ENCODE peak calls at places on chromosomes 3 and 15, in four cellular contexts. One of them, this sample, is unnamed.

GRCh38 chr15:40472171-40472727 is 1.5 kb downstream of the CHST14 start:
- DNase-seq in HCT116: no peak
- DNase-seq in HL-60: no peak
- DNase-seq in lower lobe of right lung: no peak
- DNase-seq in this sample: no peak

GRCh38 chr3:182796310-182796709 is 3.0 kb downstream of the ATP11B start:
- DNase-seq in HCT116: no peak
- DNase-seq in HL-60: no peak
- DNase-seq in lower lobe of right lung: no peak
- DNase-seq in this sample: no peak

GRCh38 chr3:43814461-43814860 is 123.7 kb downstream of the ABHD5 start:
- DNase-seq in HCT116: no peak
- DNase-seq in HL-60: no peak
- DNase-seq in lower lobe of right lung: no peak
- DNase-seq in this sample: no peak

GRCh38 chr3:56939759-56940323 is 120.6 kb upstream of the SPATA12 start:
- DNase-seq in HCT116: no peak
- DNase-seq in HL-60: no peak
- DNase-seq in lower lobe of right lung: no peak
- DNase-seq in this sample: no peak

GRCh38 chr3:183123891-183124290 is 24.6 kb upstream of the MCCC1 start:
- DNase-seq in HCT116: no peak
- DNase-seq in HL-60: no peak
- DNase-seq in lower lobe of right lung: no peak
- DNase-seq in this sample: no peak

GRCh38 chr3:161266731-161267150 is 45.6 kb downstream of the NMD3 start:
- DNase-seq in HCT116: no peak
- DNase-seq in HL-60: no peak
- DNase-seq in lower lobe of right lung: no peak
- DNase-seq in this sample: no peak

GRCh38 chr15:60217161-60217560 is 180.6 kb downstream of the ANXA2 start:
- DNase-seq in HCT116: no peak
- DNase-seq in HL-60: no peak
- DNase-seq in lower lobe of right lung: no peak
- DNase-seq in this sample: no peak

GRCh38 chr3:187464682-187465081 is 96.5 kb downstream of the RTP4 start:
- DNase-seq in HCT116: no peak
- DNase-seq in HL-60: no peak
- DNase-seq in lower lobe of right lung: no peak
- DNase-seq in this sample: no peak

GRCh38 chr15:99592135-99592845 is 26.5 kb downstream of the MEF2A start:
- DNase-seq in HCT116: no peak
- DNase-seq in HL-60: no peak
- DNase-seq in lower lobe of right lung: no peak
- DNase-seq in this sample: no peak

GRCh38 chr15:91444656-91445055 is 344.6 kb downstream of the SV2B start:
- DNase-seq in HCT116: no peak
- DNase-seq in HL-60: no peak
- DNase-seq in lower lobe of right lung: no peak
- DNase-seq in this sample: no peak

GRCh38 chr3:31980530-31981205 is 394 bp downstream of the OSBPL10 start:
- DNase-seq in HCT116: peak; percentile 53
- DNase-seq in HL-60: peak; percentile 28
- DNase-seq in lower lobe of right lung: peak; percentile 87
- DNase-seq in this sample: peak; percentile 79

GRCh38 chr3:12903881-12904280 is 62.5 kb upstream of the RPL32 start:
- DNase-seq in HCT116: no peak
- DNase-seq in HL-60: no peak
- DNase-seq in lower lobe of right lung: peak; percentile 39
- DNase-seq in this sample: no peak

GRCh38 chr15:70347766-70348558 is 250.2 kb upstream of the TLE3 start:
- DNase-seq in HCT116: no peak
- DNase-seq in HL-60: no peak
- DNase-seq in lower lobe of right lung: no peak
- DNase-seq in this sample: no peak

GRCh38 chr3:150469031-150469930 is 61.2 kb downstream of the TSC22D2 start:
- DNase-seq in HCT116: peak; percentile 68
- DNase-seq in HL-60: no peak
- DNase-seq in lower lobe of right lung: no peak
- DNase-seq in this sample: peak; percentile 50

GRCh38 chr3:141686477-141687280 is 51.4 kb upstream of the RNF7 start:
- DNase-seq in HCT116: no peak
- DNase-seq in HL-60: no peak
- DNase-seq in lower lobe of right lung: peak; percentile 73
- DNase-seq in this sample: peak; percentile 63

GRCh38 chr3:172609750-172610149 is 86.5 kb upstream of the TNFSF10 start:
- DNase-seq in HCT116: no peak
- DNase-seq in HL-60: no peak
- DNase-seq in lower lobe of right lung: no peak
- DNase-seq in this sample: no peak

GRCh38 chr3:169964176-169964575 is 2.4 kb upstream of the SEC62 start:
- DNase-seq in HCT116: no peak
- DNase-seq in HL-60: no peak
- DNase-seq in lower lobe of right lung: no peak
- DNase-seq in this sample: no peak

GRCh38 chr3:10697918-10698317 is 118.1 kb upstream of the SLC6A11 start:
- DNase-seq in HCT116: peak; percentile 10
- DNase-seq in HL-60: no peak
- DNase-seq in lower lobe of right lung: no peak
- DNase-seq in this sample: no peak

GRCh38 chr3:11606865-11607440 is 36.8 kb downstream of the VGLL4 start:
- DNase-seq in HCT116: no peak
- DNase-seq in HL-60: no peak
- DNase-seq in lower lobe of right lung: no peak
- DNase-seq in this sample: no peak

GRCh38 chr15:60535743-60536142 is 56.8 kb upstream of the ICE2 start:
- DNase-seq in HCT116: no peak
- DNase-seq in HL-60: no peak
- DNase-seq in lower lobe of right lung: no peak
- DNase-seq in this sample: no peak

GRCh38 chr3:172522871-172523818 is at the start of gene TNFSF10:
- DNase-seq in HCT116: no peak
- DNase-seq in HL-60: peak; percentile 79
- DNase-seq in lower lobe of right lung: peak; percentile 77
- DNase-seq in this sample: no peak

GRCh38 chr15:73928971-73929627 is 2.8 kb downstream of the LOXL1 start:
- DNase-seq in HCT116: no peak
- DNase-seq in HL-60: no peak
- DNase-seq in lower lobe of right lung: peak; percentile 24
- DNase-seq in this sample: no peak

GRCh38 chr15:90266061-90266431 is 574 bp downstream of the NGRN start:
- DNase-seq in HCT116: peak; percentile 16
- DNase-seq in HL-60: peak; percentile 29
- DNase-seq in lower lobe of right lung: no peak
- DNase-seq in this sample: peak; percentile 50

GRCh38 chr3:168539909-168540308 is 444.2 kb upstream of the GOLIM4 start:
- DNase-seq in HCT116: no peak
- DNase-seq in HL-60: no peak
- DNase-seq in lower lobe of right lung: no peak
- DNase-seq in this sample: no peak

GRCh38 chr15:99443056-99443756 is 122.6 kb upstream of the MEF2A start:
- DNase-seq in HCT116: no peak
- DNase-seq in HL-60: no peak
- DNase-seq in lower lobe of right lung: no peak
- DNase-seq in this sample: no peak

GRCh38 chr3:87949189-87949878 is 109.5 kb downstream of the CGGBP1 start:
- DNase-seq in HCT116: no peak
- DNase-seq in HL-60: no peak
- DNase-seq in lower lobe of right lung: no peak
- DNase-seq in this sample: no peak
- H3K4me3 ChIP-seq in HCT116: no peak overlapping the region
- H3K4me3 ChIP-seq in HL-60: no peak overlapping the region
- H3K4me3 ChIP-seq in lower lobe of right lung: no peak overlapping the region
- H3K4me3 ChIP-seq in this sample: no peak overlapping the region

GRCh38 chr15:29978411-29979382 is 104.1 kb upstream of the GOLGA8J start:
- DNase-seq in HCT116: no peak
- DNase-seq in HL-60: no peak
- DNase-seq in lower lobe of right lung: no peak
- DNase-seq in this sample: no peak
- H3K27ac ChIP-seq in HCT116: no peak overlapping the region
- H3K27ac ChIP-seq in HL-60: no peak overlapping the region
- H3K27ac ChIP-seq in lower lobe of right lung: no peak overlapping the region
- H3K27ac ChIP-seq in this sample: no peak overlapping the region

DNA sequence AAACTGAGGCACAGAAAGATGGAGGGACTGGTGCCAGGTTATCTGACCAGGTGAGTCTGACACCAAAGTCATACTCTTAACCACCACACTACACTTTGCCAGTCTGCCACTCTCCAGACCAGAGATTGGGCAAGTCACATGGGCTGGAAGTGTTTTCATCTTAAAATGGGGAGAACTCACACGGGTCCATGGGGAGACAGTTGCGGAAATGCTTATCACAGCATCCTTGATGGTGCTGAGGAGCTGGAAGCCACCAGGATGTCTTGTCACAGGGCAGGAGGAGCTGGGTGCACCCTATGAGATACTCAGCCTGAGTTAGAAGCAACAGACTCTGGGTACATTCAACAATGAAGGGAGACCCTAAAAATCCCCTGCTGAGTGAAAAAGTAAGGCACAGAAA is 4.8 kb downstream of the GALNT15 start:
- DNase-seq in HCT116: no peak
- DNase-seq in HL-60: no peak
- DNase-seq in lower lobe of right lung: no peak
- DNase-seq in this sample: no peak
- H3K4me3 ChIP-seq in HCT116: no peak overlapping the region
- H3K4me3 ChIP-seq in HL-60: no peak overlapping the region
- H3K4me3 ChIP-seq in lower lobe of right lung: no peak overlapping the region
- H3K4me3 ChIP-seq in this sample: no peak overlapping the region

GRCh38 chr3:173826901-173827609 is 429.5 kb downstream of the NLGN1 start:
- DNase-seq in HCT116: no peak
- DNase-seq in HL-60: no peak
- DNase-seq in lower lobe of right lung: no peak
- DNase-seq in this sample: no peak

GRCh38 chr3:173826416-173826815 is 428.9 kb downstream of the NLGN1 start:
- DNase-seq in HCT116: no peak
- DNase-seq in HL-60: no peak
- DNase-seq in lower lobe of right lung: no peak
- DNase-seq in this sample: no peak

GRCh38 chr3:173823911-173824460 is 426.4 kb downstream of the NLGN1 start:
- DNase-seq in HCT116: no peak
- DNase-seq in HL-60: no peak
- DNase-seq in lower lobe of right lung: no peak
- DNase-seq in this sample: no peak

DNA sequence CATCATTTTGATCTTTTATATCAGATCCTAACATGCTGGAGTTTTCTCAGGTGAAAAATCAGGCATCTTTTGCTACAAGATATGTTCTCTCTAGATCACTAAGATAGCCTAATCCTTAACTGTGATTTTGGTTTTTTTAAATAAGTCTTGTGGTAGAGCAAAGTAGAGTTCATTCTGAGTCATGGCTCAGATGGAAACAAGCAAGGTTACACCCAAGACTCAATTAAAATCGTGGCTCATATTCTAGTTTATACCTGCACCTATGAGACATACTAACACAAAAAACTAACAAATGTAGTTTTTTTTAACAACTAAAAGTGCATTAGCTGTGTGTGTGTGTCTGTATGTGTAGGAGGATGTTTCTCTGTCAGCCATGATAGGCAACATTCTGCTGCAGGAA is 428.2 kb downstream of the NLGN1 start:
- DNase-seq in HCT116: no peak
- DNase-seq in HL-60: no peak
- DNase-seq in lower lobe of right lung: no peak
- DNase-seq in this sample: no peak
- H3K27ac ChIP-seq in HCT116: no peak overlapping the region
- H3K27ac ChIP-seq in HL-60: no peak overlapping the region
- H3K27ac ChIP-seq in lower lobe of right lung: no peak overlapping the region
- H3K27ac ChIP-seq in this sample: no peak overlapping the region

This sample was measured in upper lobe of left lung.